ENCODE peak calls at places on chromosomes 13 and 19, in six cellular contexts. One of them, this sample, is unnamed.

GRCh38 chr19:33578697-33579096 is 43.1 kb upstream of the CHST8 start:
- DNase-seq in tibial nerve: no peak
- DNase-seq in Panc1: no peak
- DNase-seq in IMR-90: no peak
- DNase-seq in neural crest cell: no peak
- DNase-seq in foreskin keratinocyte: no peak
- DNase-seq in this sample: no peak

GRCh38 chr19:42655748-42656147 is 61.0 kb upstream of the CEACAM8 start:
- DNase-seq in tibial nerve: no peak
- DNase-seq in Panc1: no peak
- DNase-seq in IMR-90: no peak
- DNase-seq in neural crest cell: no peak
- DNase-seq in foreskin keratinocyte: no peak
- DNase-seq in this sample: no peak

GRCh38 chr13:53873558-53873957 is 844.9 kb downstream of the OLFM4 start:
- DNase-seq in tibial nerve: no peak
- DNase-seq in Panc1: no peak
- DNase-seq in IMR-90: no peak
- DNase-seq in neural crest cell: no peak
- DNase-seq in foreskin keratinocyte: no peak
- DNase-seq in this sample: no peak

GRCh38 chr13:35818577-35819165 is 312.5 kb downstream of the DCLK1 start:
- DNase-seq in tibial nerve: no peak
- DNase-seq in Panc1: peak
- DNase-seq in IMR-90: peak
- DNase-seq in neural crest cell: no peak
- DNase-seq in foreskin keratinocyte: peak
- DNase-seq in this sample: peak

GRCh38 chr19:46226438-46226973 is 3.0 kb upstream of the IGFL1 start:
- DNase-seq in tibial nerve: no peak
- DNase-seq in Panc1: no peak
- DNase-seq in IMR-90: no peak
- DNase-seq in neural crest cell: no peak
- DNase-seq in foreskin keratinocyte: peak
- DNase-seq in this sample: no peak

GRCh38 chr19:19062454-19063182 is 1.2 kb upstream of the SLC25A42 start:
- DNase-seq in tibial nerve: no peak
- DNase-seq in Panc1: no peak
- DNase-seq in IMR-90: peak
- DNase-seq in neural crest cell: no peak
- DNase-seq in foreskin keratinocyte: peak
- DNase-seq in this sample: peak

GRCh38 chr13:112708560-112709240 is 18.9 kb downstream of the ATP11A start:
- DNase-seq in tibial nerve: no peak
- DNase-seq in Panc1: no peak
- DNase-seq in IMR-90: no peak
- DNase-seq in neural crest cell: no peak
- DNase-seq in foreskin keratinocyte: no peak
- DNase-seq in this sample: no peak

GRCh38 chr13:110245421-110245899 is 61.5 kb downstream of the COL4A1 start:
- DNase-seq in tibial nerve: no peak
- DNase-seq in Panc1: no peak
- DNase-seq in IMR-90: peak
- DNase-seq in neural crest cell: no peak
- DNase-seq in foreskin keratinocyte: no peak
- DNase-seq in this sample: no peak

GRCh38 chr19:16218851-16219250 is 21.1 kb downstream of the AP1M1 start:
- DNase-seq in tibial nerve: no peak
- DNase-seq in Panc1: no peak
- DNase-seq in IMR-90: no peak
- DNase-seq in neural crest cell: no peak
- DNase-seq in foreskin keratinocyte: no peak
- DNase-seq in this sample: no peak

GRCh38 chr13:40780822-40781401 is 8.5 kb upstream of the SLC25A15 start:
- DNase-seq in tibial nerve: no peak
- DNase-seq in Panc1: no peak
- DNase-seq in IMR-90: peak
- DNase-seq in neural crest cell: no peak
- DNase-seq in foreskin keratinocyte: no peak
- DNase-seq in this sample: no peak

GRCh38 chr19:8481191-8481590 is 21.2 kb downstream of the PRAM1 start:
- DNase-seq in tibial nerve: no peak
- DNase-seq in Panc1: no peak
- DNase-seq in IMR-90: no peak
- DNase-seq in neural crest cell: no peak
- DNase-seq in foreskin keratinocyte: no peak
- DNase-seq in this sample: no peak

GRCh38 chr13:38902551-38902950 is 88.1 kb downstream of the STOML3 start:
- DNase-seq in tibial nerve: no peak
- DNase-seq in Panc1: no peak
- DNase-seq in IMR-90: no peak
- DNase-seq in neural crest cell: no peak
- DNase-seq in foreskin keratinocyte: peak
- DNase-seq in this sample: peak

GRCh38 chr19:1952635-1953034 is 11.7 kb downstream of the CSNK1G2 start:
- DNase-seq in tibial nerve: no peak
- DNase-seq in Panc1: no peak
- DNase-seq in IMR-90: no peak
- DNase-seq in neural crest cell: no peak
- DNase-seq in foreskin keratinocyte: no peak
- DNase-seq in this sample: no peak

GRCh38 chr19:30228113-30228725 is 144.0 kb upstream of the ZNF536 start:
- DNase-seq in tibial nerve: no peak
- DNase-seq in Panc1: no peak
- DNase-seq in IMR-90: no peak
- DNase-seq in neural crest cell: peak
- DNase-seq in foreskin keratinocyte: no peak
- DNase-seq in this sample: no peak

GRCh38 chr19:19405919-19406877 is 723 bp downstream of the GATAD2A start:
- DNase-seq in tibial nerve: no peak
- DNase-seq in Panc1: no peak
- DNase-seq in IMR-90: peak
- DNase-seq in neural crest cell: peak
- DNase-seq in foreskin keratinocyte: peak
- DNase-seq in this sample: peak

GRCh38 chr13:79312456-79312855 is 93.6 kb downstream of the RBM26 start:
- DNase-seq in tibial nerve: no peak
- DNase-seq in Panc1: no peak
- DNase-seq in IMR-90: no peak
- DNase-seq in neural crest cell: no peak
- DNase-seq in foreskin keratinocyte: no peak
- DNase-seq in this sample: no peak

GRCh38 chr19:54178581-54179261 is 5.8 kb upstream of the TMC4 start:
- DNase-seq in tibial nerve: no peak
- DNase-seq in Panc1: no peak
- DNase-seq in IMR-90: no peak
- DNase-seq in neural crest cell: no peak
- DNase-seq in foreskin keratinocyte: no peak
- DNase-seq in this sample: no peak

GRCh38 chr13:45119469-45119989 is 781 bp upstream of the GTF2F2 start:
- DNase-seq in tibial nerve: peak
- DNase-seq in Panc1: no peak
- DNase-seq in IMR-90: peak
- DNase-seq in neural crest cell: no peak
- DNase-seq in foreskin keratinocyte: no peak
- DNase-seq in this sample: peak

GRCh38 chr19:14977128-14977527 is 2.5 kb downstream of the SLC1A6 start:
- DNase-seq in tibial nerve: no peak
- DNase-seq in Panc1: no peak
- DNase-seq in IMR-90: no peak
- DNase-seq in neural crest cell: no peak
- DNase-seq in foreskin keratinocyte: no peak
- DNase-seq in this sample: no peak

GRCh38 chr13:72692884-72693514 is 34.4 kb downstream of the MZT1 start:
- DNase-seq in tibial nerve: no peak
- DNase-seq in Panc1: no peak
- DNase-seq in IMR-90: no peak
- DNase-seq in neural crest cell: no peak
- DNase-seq in foreskin keratinocyte: no peak
- DNase-seq in this sample: no peak

GRCh38 chr13:72693832-72694231 is 33.6 kb downstream of the MZT1 start:
- DNase-seq in tibial nerve: no peak
- DNase-seq in Panc1: no peak
- DNase-seq in IMR-90: no peak
- DNase-seq in neural crest cell: no peak
- DNase-seq in foreskin keratinocyte: no peak
- DNase-seq in this sample: no peak

GRCh38 chr13:72698164-72698563 is 29.3 kb downstream of the MZT1 start:
- DNase-seq in tibial nerve: no peak
- DNase-seq in Panc1: no peak
- DNase-seq in IMR-90: no peak
- DNase-seq in neural crest cell: no peak
- DNase-seq in foreskin keratinocyte: no peak
- DNase-seq in this sample: no peak

GRCh38 chr13:72694314-72694713 is 33.1 kb downstream of the MZT1 start:
- DNase-seq in tibial nerve: no peak
- DNase-seq in Panc1: no peak
- DNase-seq in IMR-90: no peak
- DNase-seq in neural crest cell: no peak
- DNase-seq in foreskin keratinocyte: no peak
- DNase-seq in this sample: no peak

DNA sequence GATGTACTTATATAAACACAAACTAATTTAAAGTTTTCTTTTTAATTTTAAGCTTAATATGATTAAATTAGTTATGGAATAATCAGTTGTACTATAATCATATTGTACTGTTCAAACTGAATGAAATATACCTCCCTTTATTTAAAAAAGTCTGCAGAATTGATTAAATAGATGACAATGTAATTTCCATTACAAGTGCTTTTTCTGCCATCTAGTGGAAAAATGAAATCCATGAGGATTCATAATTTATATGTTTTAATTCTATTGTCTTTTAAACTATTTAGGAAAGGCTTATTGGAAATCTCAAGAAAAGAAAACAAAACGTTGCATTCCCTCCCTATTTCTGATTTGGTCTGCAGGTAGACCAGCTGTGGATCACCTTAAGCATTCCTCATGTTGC is 30.8 kb downstream of the MZT1 start:
- DNase-seq in tibial nerve: no peak
- DNase-seq in Panc1: no peak
- DNase-seq in IMR-90: peak
- DNase-seq in neural crest cell: no peak
- DNase-seq in foreskin keratinocyte: no peak
- DNase-seq in this sample: no peak
- TF ChIP-seq CTCF in tibial nerve: no peak
- TF ChIP-seq CTCF in Panc1: peak
- TF ChIP-seq CTCF in IMR-90: peak
- TF ChIP-seq CTCF in neural crest cell: peak
- TF ChIP-seq CTCF in foreskin keratinocyte: peak
- TF ChIP-seq CTCF in this sample: peak

GRCh38 chr19:6017576-6017975 is 39.6 kb upstream of the RANBP3 start:
- DNase-seq in tibial nerve: no peak
- DNase-seq in Panc1: no peak
- DNase-seq in IMR-90: no peak
- DNase-seq in neural crest cell: no peak
- DNase-seq in foreskin keratinocyte: no peak
- DNase-seq in this sample: no peak

GRCh38 chr19:6020166-6020967 is 42.4 kb upstream of the RANBP3 start:
- DNase-seq in tibial nerve: no peak
- DNase-seq in Panc1: no peak
- DNase-seq in IMR-90: no peak
- DNase-seq in neural crest cell: no peak
- DNase-seq in foreskin keratinocyte: no peak
- DNase-seq in this sample: no peak

GRCh38 chr19:6015841-6016545 is 38.1 kb upstream of the RANBP3 start:
- DNase-seq in tibial nerve: no peak
- DNase-seq in Panc1: no peak
- DNase-seq in IMR-90: no peak
- DNase-seq in neural crest cell: no peak
- DNase-seq in foreskin keratinocyte: no peak
- DNase-seq in this sample: no peak

GRCh38 chr19:6020972-6021805 is 43.2 kb upstream of the RANBP3 start:
- DNase-seq in tibial nerve: no peak
- DNase-seq in Panc1: no peak
- DNase-seq in IMR-90: no peak
- DNase-seq in neural crest cell: no peak
- DNase-seq in foreskin keratinocyte: no peak
- DNase-seq in this sample: no peak

GRCh38 chr19:6018786-6019185 is 40.8 kb upstream of the RANBP3 start:
- DNase-seq in tibial nerve: no peak
- DNase-seq in Panc1: no peak
- DNase-seq in IMR-90: no peak
- DNase-seq in neural crest cell: no peak
- DNase-seq in foreskin keratinocyte: no peak
- DNase-seq in this sample: no peak
- TF ChIP-seq CTCF in tibial nerve: no peak
- TF ChIP-seq CTCF in Panc1: no peak
- TF ChIP-seq CTCF in IMR-90: no peak
- TF ChIP-seq CTCF in neural crest cell: no peak
- TF ChIP-seq CTCF in foreskin keratinocyte: no peak
- TF ChIP-seq CTCF in this sample: peak

GRCh38 chr13:70960841-70961443 is 852.7 kb upstream of the KLHL1 start:
- DNase-seq in tibial nerve: peak
- DNase-seq in Panc1: no peak
- DNase-seq in IMR-90: peak
- DNase-seq in neural crest cell: peak
- DNase-seq in foreskin keratinocyte: peak
- DNase-seq in this sample: peak

GRCh38 chr13:70967564-70967963 is 859.3 kb upstream of the KLHL1 start:
- DNase-seq in tibial nerve: no peak
- DNase-seq in Panc1: no peak
- DNase-seq in IMR-90: no peak
- DNase-seq in neural crest cell: no peak
- DNase-seq in foreskin keratinocyte: no peak
- DNase-seq in this sample: no peak

GRCh38 chr13:70959376-70959775 is 851.1 kb upstream of the KLHL1 start:
- DNase-seq in tibial nerve: no peak
- DNase-seq in Panc1: no peak
- DNase-seq in IMR-90: no peak
- DNase-seq in neural crest cell: no peak
- DNase-seq in foreskin keratinocyte: no peak
- DNase-seq in this sample: no peak

DNA sequence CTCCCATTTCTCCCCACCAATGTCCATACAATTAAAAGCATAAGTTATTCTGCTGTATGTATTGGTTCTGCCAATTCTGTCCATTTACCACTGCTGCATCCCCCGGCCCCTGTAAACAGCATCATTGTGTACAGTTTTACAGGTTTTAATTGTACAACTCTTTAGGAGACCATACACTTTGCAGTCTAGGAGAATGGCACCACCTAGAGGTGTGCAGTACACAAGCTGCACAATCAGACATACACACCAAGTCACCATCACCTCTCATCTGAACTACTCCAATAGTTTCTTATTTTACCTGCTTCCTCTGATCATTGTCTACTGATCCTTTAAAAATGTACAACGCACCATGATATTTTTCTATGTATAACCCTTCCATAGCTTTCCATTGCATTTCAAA is 855.9 kb upstream of the KLHL1 start:
- DNase-seq in tibial nerve: no peak
- DNase-seq in Panc1: no peak
- DNase-seq in IMR-90: no peak
- DNase-seq in neural crest cell: no peak
- DNase-seq in foreskin keratinocyte: no peak
- DNase-seq in this sample: no peak
- TF ChIP-seq CTCF in tibial nerve: no peak
- TF ChIP-seq CTCF in Panc1: peak
- TF ChIP-seq CTCF in IMR-90: no peak
- TF ChIP-seq CTCF in neural crest cell: peak
- TF ChIP-seq CTCF in foreskin keratinocyte: no peak
- TF ChIP-seq CTCF in this sample: peak

GRCh38 chr19:13038306-13039210 is 43.3 kb downstream of the NFIX start:
- DNase-seq in tibial nerve: no peak
- DNase-seq in Panc1: no peak
- DNase-seq in IMR-90: no peak
- DNase-seq in neural crest cell: no peak
- DNase-seq in foreskin keratinocyte: no peak
- DNase-seq in this sample: no peak
- TF ChIP-seq CTCF in tibial nerve: no peak
- TF ChIP-seq CTCF in Panc1: no peak
- TF ChIP-seq CTCF in IMR-90: no peak
- TF ChIP-seq CTCF in neural crest cell: no peak
- TF ChIP-seq CTCF in foreskin keratinocyte: no peak
- TF ChIP-seq CTCF in this sample: no peak